ENCODE peak calls at places on chromosomes 6 and 20, in seven cellular contexts. H is transverse colon, E is fibroblast of lung, F is right atrium auricular region, V is psoas muscle, M is GM23338, G is HCT116. S is an unnamed sample.

GRCh38 chr6:24910850-24911712 is 24.7 kb downstream of the RIPOR2 start:
- DNase-seq in H (peak; percentile 31), E (peak; percentile 67), F (no peak), V (peak; percentile 90), M (peak; percentile 83), G (no peak), S (peak; percentile 84)

GRCh38 chr20:33658510-33658909 is 3.6 kb upstream of the C20orf144 start:
- DNase-seq in H (no peak), E (no peak), F (no peak), V (no peak), M (no peak), G (no peak), S (no peak)

GRCh38 chr6:80638222-80639055 is 532.0 kb downstream of the BCKDHB start:
- DNase-seq in H (peak; percentile 8), E (peak; percentile 98), F (peak; percentile 63), V (no peak), M (peak; percentile 54), G (peak; percentile 81), S (no peak)

GRCh38 chr6:169839029-169839481 is 87.6 kb downstream of the ERMARD start:
- DNase-seq in H (no peak), E (no peak), F (peak; percentile 32), V (no peak), M (no peak), G (no peak), S (no peak)

GRCh38 chr20:49915380-49916145 is at the start of gene SPATA2:
- DNase-seq in H (peak; percentile 97), E (peak; percentile 93), F (peak; percentile 97), V (peak; percentile 97), M (peak; percentile 98), G (peak; percentile 90), S (peak; percentile 98)

GRCh38 chr20:2539341-2539740 is 3.0 kb downstream of the TMC2 start:
- DNase-seq in H (no peak), E (no peak), F (no peak), V (no peak), M (no peak), G (no peak), S (no peak)

GRCh38 chr6:131728296-131728939 is 17.6 kb upstream of the CTAGE9 start:
- DNase-seq in H (no peak), E (peak; percentile 74), F (no peak), V (no peak), M (no peak), G (no peak), S (no peak)

GRCh38 chr20:14922503-14923267 is 585.3 kb upstream of the FLRT3 start:
- DNase-seq in H (no peak), E (no peak), F (no peak), V (no peak), M (no peak), G (no peak), S (no peak)

GRCh38 chr6:89925826-89926225 is 31.6 kb downstream of the GJA10 start:
- DNase-seq in H (no peak), E (no peak), F (no peak), V (no peak), M (no peak), G (no peak), S (no peak)

GRCh38 chr20:47099749-47100515 is 205.3 kb downstream of the EYA2 start:
- DNase-seq in H (no peak), E (no peak), F (no peak), V (peak; percentile 66), M (no peak), G (no peak), S (no peak)

GRCh38 chr6:8108031-8108660 is 5.8 kb upstream of the EEF1E1 start:
- DNase-seq in H (no peak), E (peak; percentile 92), F (no peak), V (no peak), M (no peak), G (peak; percentile 27), S (no peak)

GRCh38 chr6:39266375-39266774 is 37.1 kb upstream of the KCNK5 start:
- DNase-seq in H (peak; percentile 44), E (no peak), F (no peak), V (no peak), M (no peak), G (no peak), S (no peak)

GRCh38 chr20:59933296-59933848 is at the start of gene SYCP2:
- DNase-seq in H (peak; percentile 28), E (peak; percentile 25), F (no peak), V (peak; percentile 86), M (peak; percentile 58), G (no peak), S (peak; percentile 78)

GRCh38 chr6:10390495-10391298 is 24.2 kb downstream of the TFAP2A start:
- DNase-seq in H (no peak), E (no peak), F (no peak), V (no peak), M (no peak), G (no peak), S (no peak)

GRCh38 chr20:59574308-59574707 is 30.0 kb upstream of the PHACTR3 start:
- DNase-seq in H (no peak), E (no peak), F (no peak), V (no peak), M (no peak), G (no peak), S (no peak)

GRCh38 chr6:92887871-92888270 is 531.5 kb downstream of the EPHA7 start:
- DNase-seq in H (no peak), E (no peak), F (no peak), V (no peak), M (no peak), G (no peak), S (no peak)

GRCh38 chr6:92888316-92888715 is 531.0 kb downstream of the EPHA7 start:
- DNase-seq in H (no peak), E (no peak), F (no peak), V (no peak), M (no peak), G (no peak), S (no peak)

GRCh38 chr6:92892626-92893025 is 526.7 kb downstream of the EPHA7 start:
- DNase-seq in H (no peak), E (no peak), F (no peak), V (no peak), M (no peak), G (no peak), S (no peak)

DNA sequence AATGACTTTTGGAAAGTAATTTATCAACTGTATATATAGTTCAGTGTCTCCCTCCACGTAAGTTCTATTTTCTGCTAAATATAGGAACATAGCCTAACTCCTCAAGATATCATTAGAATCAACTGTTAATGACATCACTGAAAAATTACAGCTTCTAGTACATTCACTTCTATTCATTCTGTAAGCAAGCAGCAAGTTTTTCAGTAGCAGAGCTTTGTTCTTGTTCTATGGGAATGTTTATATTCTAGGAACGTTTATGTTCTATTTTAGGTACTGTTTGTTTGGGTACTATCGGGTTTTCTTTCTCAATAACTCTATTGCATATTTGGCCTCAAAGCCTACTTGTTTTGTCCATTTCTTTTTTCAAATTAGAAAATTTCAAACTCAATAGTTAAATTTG is 525.6 kb downstream of the EPHA7 start:
- DNase-seq in H (no peak), E (no peak), F (no peak), V (no peak), M (no peak), G (no peak), S (no peak)
- H3K4me1 ChIP-seq in H (no peaks in the 10 kb centered on the region), E (no peaks in the 10 kb centered on the region), F (no peaks in the 10 kb centered on the region), V (no peaks in the 10 kb centered on the region), M (no peaks in the 10 kb centered on the region), G (no peaks in the 10 kb centered on the region), S (no peaks in the 10 kb centered on the region)

GRCh38 chr6:20538131-20538662 is 3.9 kb downstream of the CDKAL1 start:
- DNase-seq in H (no peak), E (no peak), F (no peak), V (no peak), M (no peak), G (no peak), S (no peak)
- H3K36me3 ChIP-seq in H (no peaks in the 10 kb centered on the region), E (no peaks in the 10 kb centered on the region), F (no peaks in the 10 kb centered on the region), V (peaks cover 2% of the 10 kb centered on the region), M (no peaks in the 10 kb centered on the region), G (peaks cover 8% of the 10 kb centered on the region), S (peaks cover 19% of the 10 kb centered on the region)

GRCh38 chr20:50959543-50960126 is 1.0 kb downstream of the MOCS3 start:
- DNase-seq in H (no peak), E (no peak), F (no peak), V (no peak), M (no peak), G (no peak), S (no peak)
- H3K4me1 ChIP-seq in H (peaks cover 39% of the 10 kb centered on the region), E (peaks cover 3% of the 10 kb centered on the region), F (peaks cover 46% of the 10 kb centered on the region), V (peaks cover 47% of the 10 kb centered on the region), M (peaks cover 20% of the 10 kb centered on the region), G (peaks cover 14% of the 10 kb centered on the region), S (peaks cover 32% of the 10 kb centered on the region)

DNA sequence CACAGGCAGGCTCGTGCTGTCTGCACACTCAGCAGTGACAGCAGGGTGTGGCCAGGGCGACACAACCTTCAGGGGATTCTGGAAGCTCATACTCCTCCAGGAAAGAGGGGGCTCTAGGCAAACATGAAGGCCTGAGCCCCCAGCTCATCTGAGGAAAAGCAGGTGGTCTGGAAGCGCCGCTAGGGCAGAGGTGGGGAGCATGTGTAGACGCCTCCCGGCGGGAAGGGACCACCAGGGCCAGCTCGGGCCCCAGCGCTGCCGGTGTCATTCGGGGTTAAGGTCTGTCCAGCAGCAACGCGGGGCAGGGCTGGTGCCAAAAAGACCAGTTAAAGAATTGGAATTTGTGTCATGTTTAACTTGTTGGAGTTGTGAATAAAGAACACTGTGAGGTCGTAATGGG is 39.3 kb upstream of the SYNJ2 start:
- DNase-seq in H (no peak), E (no peak), F (no peak), V (no peak), M (no peak), G (no peak), S (no peak)
- H3K36me3 ChIP-seq in H (no peaks in the 10 kb centered on the region), E (peaks cover 23% of the 10 kb centered on the region), F (peaks cover 81% of the 10 kb centered on the region), V (peaks cover 4% of the 10 kb centered on the region), M (peaks cover 28% of the 10 kb centered on the region), G (peaks cover 19% of the 10 kb centered on the region), S (peaks cover 67% of the 10 kb centered on the region)

GRCh38 chr20:17498181-17498580 is 33.0 kb downstream of the BFSP1 start:
- DNase-seq in H (no peak), E (no peak), F (no peak), V (no peak), M (no peak), G (no peak), S (no peak)
- H3K4me1 ChIP-seq in H (peaks cover 6% of the 10 kb centered on the region), E (no peaks in the 10 kb centered on the region), F (no peaks in the 10 kb centered on the region), V (no peaks in the 10 kb centered on the region), M (no peaks in the 10 kb centered on the region), G (no peaks in the 10 kb centered on the region), S (no peaks in the 10 kb centered on the region)

GRCh38 chr6:46091080-46091478 is 38.7 kb upstream of the ENPP4 start:
- DNase-seq in H (no peak), E (no peak), F (no peak), V (no peak), M (no peak), G (no peak), S (no peak)
- H3K36me3 ChIP-seq in H (no peaks in the 10 kb centered on the region), E (no peaks in the 10 kb centered on the region), F (no peaks in the 10 kb centered on the region), V (no peaks in the 10 kb centered on the region), M (no peaks in the 10 kb centered on the region), G (no peaks in the 10 kb centered on the region), S (no peaks in the 10 kb centered on the region)

GRCh38 chr20:5172167-5172586 is 45.4 kb downstream of the CDS2 start:
- DNase-seq in H (no peak), E (no peak), F (no peak), V (no peak), M (no peak), G (no peak), S (no peak)
- H3K4me1 ChIP-seq in H (peaks cover 47% of the 10 kb centered on the region), E (peaks cover 6% of the 10 kb centered on the region), F (peaks cover 95% of the 10 kb centered on the region), V (peaks cover 67% of the 10 kb centered on the region), M (peaks cover 51% of the 10 kb centered on the region), G (peaks cover 14% of the 10 kb centered on the region), S (peaks cover 55% of the 10 kb centered on the region)

GRCh38 chr6:107869871-107870270 is 45.8 kb upstream of the SCML4 start:
- DNase-seq in H (no peak), E (no peak), F (no peak), V (no peak), M (peak; percentile 7), G (no peak), S (no peak)
- H3K36me3 ChIP-seq in H (no peaks in the 10 kb centered on the region), E (no peaks in the 10 kb centered on the region), F (peaks cover 14% of the 10 kb centered on the region), V (peaks cover 4% of the 10 kb centered on the region), M (peaks cover 18% of the 10 kb centered on the region), G (peaks cover under 1% of the 10 kb centered on the region), S (peaks cover 46% of the 10 kb centered on the region)

S was measured in upper lobe of right lung.